ENCODE peak calls at places on chromosomes 7 and 10, in five cellular contexts. S is endothelial cell; I is NCI-H69; Z is activated naive CD4-positive, alpha-beta T cell; N is heart left ventricle. J is an unnamed sample.

GRCh38 chr7:1432411-1433082 is 26.7 kb downstream of the MICALL2 start:
- DNase-seq in I (peak), N (peak), S (peak), Z (peak), J (peak)

GRCh38 chr7:73986158-73986631 is 41.8 kb upstream of the ELN start:
- DNase-seq in N (no peak), Z (no peak), S (no peak), I (no peak), J (no peak)

GRCh38 chr7:8433477-8434289 is at the start of gene NXPH1:
- DNase-seq in N (no peak), I (peak), Z (no peak), S (peak), J (peak)

GRCh38 chr7:37912756-37913155 is 3.9 kb downstream of the SFRP4 start:
- DNase-seq in I (no peak), S (no peak), N (no peak), Z (no peak), J (peak)

GRCh38 chr10:91614254-91614624 is 18.6 kb downstream of the PPP1R3C start:
- DNase-seq in I (no peak), S (no peak), N (no peak), Z (no peak), J (peak)

GRCh38 chr7:27242580-27243339 is at the start of gene EVX1:
- DNase-seq in N (no peak), I (peak), S (no peak), Z (no peak), J (peak)

GRCh38 chr7:35003679-35004278 is 33.5 kb downstream of the DPY19L1 start:
- DNase-seq in S (no peak), N (no peak), I (peak), Z (no peak), J (peak)

GRCh38 chr10:37067576-37067975 is 57.8 kb upstream of the ANKRD30A start:
- DNase-seq in I (no peak), Z (no peak), S (no peak), N (no peak), J (no peak)

GRCh38 chr7:66323114-66323513 is 118.0 kb downstream of the TPST1 start:
- DNase-seq in Z (no peak), N (no peak), I (no peak), S (no peak), J (no peak)

GRCh38 chr10:77281719-77282118 is 355.9 kb downstream of the KCNMA1 start:
- DNase-seq in N (no peak), I (no peak), Z (no peak), S (no peak), J (no peak)

J was measured in myocyte.